ENCODE peak calls at places on chromosomes 6 and 20, in four cellular contexts. O, B, I and D are unnamed samples.

GRCh38 chr6:148345176-148345575 is 2.5 kb downstream of the SASH1 start:
- DNase-seq in O (no peak), B (peak), I (no peak), D (no peak)

GRCh38 chr20:60254901-60255411 is 296.7 kb downstream of the CDH26 start:
- DNase-seq in O (no peak), B (no peak), I (no peak), D (no peak)

GRCh38 chr6:149499066-149499465 is 14.3 kb upstream of the ZC3H12D start:
- DNase-seq in O (no peak), B (no peak), I (no peak), D (peak)

GRCh38 chr6:159758031-159759001 is 3.5 kb upstream of the ACAT2 start:
- DNase-seq in O (no peak), B (no peak), I (no peak), D (no peak)

GRCh38 chr6:38673397-38674165 is 29.4 kb downstream of the GLO1 start:
- DNase-seq in O (no peak), B (no peak), I (no peak), D (no peak)

GRCh38 chr6:143822584-143823024 is 20.5 kb upstream of the LTV1 start:
- DNase-seq in O (no peak), B (no peak), I (no peak), D (no peak)

GRCh38 chr6:39348740-39349139 is 26.2 kb upstream of the KCNK16 start:
- DNase-seq in O (no peak), B (no peak), I (no peak), D (no peak)

GRCh38 chr20:31691646-31692275 is 30.9 kb downstream of the BCL2L1 start:
- DNase-seq in O (no peak), B (no peak), I (no peak), D (no peak)

GRCh38 chr20:61580958-61581824 is 329.1 kb downstream of the CDH4 start:
- DNase-seq in O (no peak), B (no peak), I (no peak), D (no peak)

GRCh38 chr6:41935190-41935569 is 6.4 kb downstream of the CCND3 start:
- DNase-seq in O (no peak), B (no peak), I (no peak), D (no peak)

GRCh38 chr6:134352786-134353480 is 35.0 kb upstream of the SGK1 start:
- DNase-seq in O (no peak), B (no peak), I (no peak), D (no peak)

GRCh38 chr20:63101781-63102719 is 95.3 kb upstream of the BHLHE23 start:
- DNase-seq in O (peak), B (peak), I (peak), D (peak)

GRCh38 chr20:52379723-52380336 is 188.3 kb upstream of the ZFP64 start:
- DNase-seq in O (no peak), B (peak), I (peak), D (peak)

GRCh38 chr20:407953-408842 is at the start of gene RBCK1:
- DNase-seq in O (peak), B (peak), I (peak), D (peak)

GRCh38 chr6:149443411-149444181 is 41.2 kb downstream of the ZC3H12D start:
- DNase-seq in O (peak), B (peak), I (no peak), D (no peak)

GRCh38 chr20:58815448-58815847 is 35.3 kb downstream of the GNAS-AS1 start:
- DNase-seq in O (no peak), B (no peak), I (no peak), D (no peak)

GRCh38 chr6:119347466-119348307 is 1.9 kb downstream of the MAN1A1 start:
- DNase-seq in O (no peak), B (peak), I (peak), D (peak)

GRCh38 chr6:133774356-133774755 is 114.6 kb upstream of the TCF21 start:
- DNase-seq in O (no peak), B (no peak), I (no peak), D (no peak)

GRCh38 chr6:16273266-16273665 is 34.9 kb downstream of the GMPR start:
- DNase-seq in O (no peak), B (no peak), I (no peak), D (no peak)

GRCh38 chr20:35618372-35619131 is 2.9 kb downstream of the SPAG4 start:
- DNase-seq in O (no peak), B (peak), I (no peak), D (peak)

GRCh38 chr20:36532388-36532787 is 8.9 kb upstream of the MYL9 start:
- DNase-seq in O (no peak), B (no peak), I (no peak), D (no peak)

GRCh38 chr20:48634641-48635040 is 193.2 kb downstream of the PREX1 start:
- DNase-seq in O (no peak), B (no peak), I (no peak), D (no peak)

GRCh38 chr6:156808287-156808686 is 31.1 kb downstream of the ARID1B start:
- DNase-seq in O (no peak), B (no peak), I (no peak), D (no peak)

GRCh38 chr6:47446974-47447373 is 30.6 kb upstream of the CD2AP start:
- DNase-seq in O (no peak), B (no peak), I (no peak), D (no peak)

GRCh38 chr6:105453968-105454367 is 51.1 kb upstream of the PREP start:
- DNase-seq in O (no peak), B (no peak), I (no peak), D (no peak)

GRCh38 chr20:58466309-58466708 is 48.9 kb downstream of the APCDD1L start:
- DNase-seq in O (no peak), B (no peak), I (no peak), D (no peak)

GRCh38 chr6:134875367-134875766 is 74.5 kb downstream of the ALDH8A1 start:
- DNase-seq in O (no peak), B (no peak), I (no peak), D (no peak)

GRCh38 chr20:60857708-60858107 is 394.4 kb upstream of the CDH4 start:
- DNase-seq in O (no peak), B (no peak), I (no peak), D (no peak)

GRCh38 chr20:3413393-3413889 is 6.0 kb upstream of the DNAAF9 start:
- DNase-seq in O (no peak), B (no peak), I (no peak), D (no peak)

GRCh38 chr6:160015778-160016684 is 47.1 kb downstream of the IGF2R start:
- DNase-seq in O (no peak), B (peak), I (no peak), D (peak)

GRCh38 chr20:58294497-58295455 is 14.7 kb upstream of the RAB22A start:
- DNase-seq in O (no peak), B (no peak), I (no peak), D (no peak)

GRCh38 chr20:50711113-50711825 is 19.9 kb upstream of the RIPOR3 start:
- DNase-seq in O (no peak), B (no peak), I (no peak), D (peak)

GRCh38 chr6:117706504-117706903 is 31.2 kb downstream of the NUS1 start:
- DNase-seq in O (no peak), B (no peak), I (no peak), D (no peak)

GRCh38 chr6:30615958-30616810 is 859 bp downstream of the PPP1R10 start:
- DNase-seq in O (no peak), B (peak), I (no peak), D (peak)

GRCh38 chr6:141103246-141103645 is 1029.5 kb upstream of the GJE1 start:
- DNase-seq in O (no peak), B (no peak), I (no peak), D (no peak)

GRCh38 chr6:25342784-25343183 is 63.6 kb downstream of the CARMIL1 start:
- DNase-seq in O (no peak), B (no peak), I (no peak), D (no peak)

GRCh38 chr20:22515264-22515663 is 69.1 kb downstream of the FOXA2 start:
- DNase-seq in O (no peak), B (no peak), I (no peak), D (no peak)